ENCODE peak calls at places on chromosome 15, in eight cellular contexts. A is lower lobe of right lung; R is heart right ventricle; L is CD8-positive, alpha-beta T cell; O is colonic mucosa; H is DND-41; Z is HCT116; N is OCI-LY7. D is an unnamed sample.
A peak's percentile ranks its signal among the peaks of the same experiment; 100 is the strongest.

GRCh38 chr15:39365161-39365560 is 215.7 kb upstream of the THBS1 start:
- DNase-seq in A (no peak), H (no peak), O (no peak), R (no peak), Z (no peak), N (no peak), L (no peak), D (no peak)

GRCh38 chr15:96321422-96322391 is 8.8 kb upstream of the NR2F2 start:
- DNase-seq in H (no peak), R (peak; percentile 23), O (peak; percentile 19), Z (no peak), L (no peak), N (no peak), A (peak; percentile 54), D (no peak)

GRCh38 chr15:40279437-40280141 is 3.3 kb downstream of the ANKRD63 start:
- DNase-seq in H (peak; percentile 55), R (peak; percentile 69), N (peak; percentile 52), Z (no peak), O (peak; percentile 82), A (peak; percentile 85), L (peak; percentile 31), D (peak; percentile 74)

GRCh38 chr15:25862469-25863066 is 559 bp downstream of the ATP10A start:
- DNase-seq in Z (no peak), L (peak; percentile 35), N (no peak), O (no peak), H (no peak), A (peak; percentile 72), R (no peak), D (no peak)

GRCh38 chr15:61339526-61339925 is 110.4 kb upstream of the RORA start:
- DNase-seq in O (no peak), L (no peak), Z (no peak), R (no peak), A (no peak), N (no peak), H (no peak), D (no peak)

GRCh38 chr15:70589221-70589620 is 174.1 kb downstream of the UACA start:
- DNase-seq in N (no peak), Z (no peak), H (no peak), L (no peak), O (no peak), R (no peak), A (no peak), D (no peak)

GRCh38 chr15:56817266-56817665 is 84.0 kb upstream of the ZNF280D start:
- DNase-seq in R (no peak), L (no peak), N (no peak), Z (no peak), A (no peak), H (no peak), O (no peak), D (no peak)

GRCh38 chr15:86384191-86384590 is 304.5 kb downstream of the AGBL1 start:
- DNase-seq in Z (no peak), O (no peak), R (no peak), N (no peak), L (no peak), A (no peak), H (no peak), D (no peak)

GRCh38 chr15:81880314-81880713 is 165.5 kb downstream of the MEX3B start:
- DNase-seq in Z (no peak), L (no peak), A (no peak), O (no peak), H (no peak), N (no peak), R (no peak), D (no peak)

GRCh38 chr15:91445701-91446100 is 345.6 kb downstream of the SV2B start:
- DNase-seq in R (no peak), H (no peak), L (no peak), N (no peak), Z (no peak), A (no peak), O (no peak), D (no peak)

GRCh38 chr15:81001180-81002003 is 669 bp downstream of the TLNRD1 start:
- DNase-seq in O (peak; percentile 68), R (peak; percentile 75), Z (no peak), A (peak; percentile 77), H (peak; percentile 37), N (peak; percentile 51), L (peak; percentile 8), D (peak; percentile 56)

GRCh38 chr15:94324117-94324826 is 92.9 kb downstream of the MCTP2 start:
- DNase-seq in R (peak; percentile 32), L (no peak), A (no peak), Z (peak; percentile 15), H (peak; percentile 57), O (peak; percentile 35), N (peak; percentile 86), D (peak; percentile 45)

GRCh38 chr15:60179786-60180391 is 175.8 kb downstream of the FOXB1 start:
- DNase-seq in O (peak; percentile 25), L (no peak), N (peak; percentile 51), R (no peak), H (peak; percentile 44), Z (peak; percentile 16), A (no peak), D (no peak)

GRCh38 chr15:33780011-33780768 is 188.1 kb upstream of the CHRM5 start:
- DNase-seq in H (no peak), O (no peak), N (peak; percentile 88), A (no peak), L (no peak), R (no peak), Z (no peak), D (no peak)

GRCh38 chr15:75891895-75892294 is 11.8 kb upstream of the FBXO22 start:
- DNase-seq in H (no peak), A (no peak), R (no peak), Z (no peak), L (no peak), N (no peak), O (no peak), D (no peak)

GRCh38 chr15:94416829-94417228 is 185.5 kb downstream of the MCTP2 start:
- DNase-seq in H (no peak), O (no peak), R (no peak), Z (no peak), L (no peak), N (no peak), A (no peak), D (no peak)

GRCh38 chr15:36062357-36062756 is 516.4 kb upstream of the DPH6 start:
- DNase-seq in H (no peak), N (no peak), R (no peak), Z (no peak), L (no peak), O (no peak), A (no peak), D (no peak)

GRCh38 chr15:36067483-36068274 is 511.7 kb upstream of the CDIN1 start:
- DNase-seq in L (no peak), H (no peak), A (no peak), N (no peak), Z (no peak), O (no peak), R (no peak), D (no peak)

DNA sequence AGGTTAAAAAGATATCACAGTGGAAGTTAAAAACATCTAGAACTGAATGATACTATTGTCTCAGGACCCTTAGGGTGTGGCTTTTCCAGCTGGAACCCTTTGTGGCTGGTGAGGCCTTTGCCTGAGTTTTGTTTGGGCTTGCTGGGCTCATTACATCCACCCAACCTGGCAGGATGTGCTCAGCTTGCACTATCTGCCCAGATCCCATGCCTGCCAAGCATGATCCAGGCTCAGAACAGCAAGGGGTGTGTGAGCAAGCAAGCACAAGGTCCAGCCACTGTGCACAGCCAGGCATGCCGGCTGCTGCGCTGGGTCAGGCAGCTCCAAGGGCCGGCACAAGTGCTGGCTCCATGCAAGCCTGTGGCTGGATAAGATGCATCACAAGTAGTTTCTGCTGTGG is 512.7 kb upstream of the CDIN1 start:
- DNase-seq in H (no peak), O (no peak), A (no peak), N (no peak), L (no peak), Z (no peak), R (no peak), D (no peak)
- H3K9me3 ChIP-seq in H (peaks cover 3% of the 10 kb centered on the region), O (no peaks in the 10 kb centered on the region), A (no peaks in the 10 kb centered on the region), N (no peaks in the 10 kb centered on the region), L (no peaks in the 10 kb centered on the region), Z (no peaks in the 10 kb centered on the region), R (no peaks in the 10 kb centered on the region), D (no peaks in the 10 kb centered on the region)

GRCh38 chr15:99118258-99118632 is 13.4 kb downstream of the SYNM start:
- DNase-seq in R (no peak), O (no peak), H (no peak), A (no peak), L (no peak), N (no peak), Z (no peak), D (no peak)

GRCh38 chr15:99115300-99116215 is 10.7 kb downstream of the SYNM start:
- DNase-seq in A (peak; percentile 20), O (no peak), N (no peak), H (no peak), Z (no peak), L (no peak), R (no peak), D (no peak)

GRCh38 chr15:99118801-99119546 is 14.1 kb downstream of the SYNM start:
- DNase-seq in N (no peak), H (no peak), A (peak; percentile 32), Z (no peak), L (no peak), O (no peak), R (peak; percentile 51), D (no peak)

GRCh38 chr15:99117111-99117510 is 12.2 kb downstream of the SYNM start:
- DNase-seq in L (no peak), O (no peak), Z (no peak), N (no peak), H (no peak), A (peak; percentile 9), R (no peak), D (no peak)

GRCh38 chr15:99117563-99118257 is 12.8 kb downstream of the SYNM start:
- DNase-seq in N (no peak), Z (no peak), H (no peak), R (no peak), O (no peak), L (no peak), A (peak; percentile 28), D (no peak)
- H3K27ac ChIP-seq in N (no peak overlapping the region), Z (no peak overlapping the region), H (no peak overlapping the region), R (no peak overlapping the region), O (no peak overlapping the region), L (no peak overlapping the region), A (no peak overlapping the region), D (no peak overlapping the region)

DNA sequence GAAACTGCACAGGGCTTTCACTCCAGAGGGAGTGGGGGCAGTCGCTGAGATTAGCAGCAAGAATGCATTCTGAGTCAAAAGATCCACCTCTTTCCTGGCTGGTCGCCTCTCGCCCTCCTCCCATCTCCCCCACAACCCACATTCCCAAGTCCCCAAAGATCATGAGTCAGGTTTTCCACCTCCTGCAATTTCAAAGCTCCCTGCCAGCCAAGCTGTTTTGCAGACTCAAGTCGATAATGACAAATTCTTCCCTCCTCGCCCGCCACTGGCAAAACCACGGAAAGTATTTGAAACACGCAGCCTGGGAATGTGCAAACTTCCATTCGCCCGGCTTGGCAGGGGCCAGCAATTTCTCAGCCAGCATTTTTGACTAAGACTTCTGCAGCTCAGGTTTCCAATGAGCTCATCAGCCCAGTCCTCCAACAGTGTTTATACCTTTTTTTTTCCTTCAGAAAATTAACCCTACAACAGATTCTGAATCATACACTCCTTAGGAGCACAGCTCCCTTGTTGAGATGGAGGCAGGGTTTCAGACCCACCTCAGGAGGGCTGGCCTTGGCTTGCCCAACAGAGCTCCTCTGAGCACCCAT is 181.4 kb downstream of the SMAD6 start:
- DNase-seq in Z (peak; percentile 98), O (peak; percentile 43), A (peak; percentile 73), N (no peak), H (no peak), R (peak; percentile 94), L (no peak), D (no peak)
- H3K9me3 ChIP-seq in Z (no peaks in the 10 kb centered on the region), O (no peaks in the 10 kb centered on the region), A (no peaks in the 10 kb centered on the region), N (peaks cover 2% of the 10 kb centered on the region), H (no peaks in the 10 kb centered on the region), R (no peaks in the 10 kb centered on the region), L (no peaks in the 10 kb centered on the region), D (no peaks in the 10 kb centered on the region)

GRCh38 chr15:90019611-90020010 is 18.5 kb downstream of the ZNF710 start:
- DNase-seq in R (no peak), H (no peak), L (no peak), Z (no peak), N (no peak), A (no peak), O (no peak), D (no peak)
- H3K27ac ChIP-seq in R (peak overlapping the region; percentile 79), H (no peak overlapping the region), L (no peak overlapping the region), Z (no peak overlapping the region), N (no peak overlapping the region), A (peak overlapping the region; percentile 78), O (peak overlapping the region; percentile 54), D (no peak overlapping the region)